ENCODE peak calls at places on chromosomes 7 and 10, in five cellular contexts. E, S, Z, G and D are unnamed samples.

GRCh38 chr10:50679149-50679548 is 55.4 kb upstream of the SGMS1 start:
- DNase-seq in E (no peak), S (no peak), Z (no peak), G (no peak), D (no peak)

GRCh38 chr10:69639291-69640195 is 9.5 kb downstream of the FAM241B start:
- DNase-seq in E (peak; percentile 43), S (peak; percentile 64), Z (peak; percentile 54), G (peak; percentile 54), D (peak; percentile 11)

GRCh38 chr7:49852619-49853462 is 79.4 kb downstream of the VWC2 start:
- DNase-seq in E (no peak), S (peak; percentile 47), Z (peak; percentile 32), G (no peak), D (no peak)

GRCh38 chr7:47314728-47315601 is 266.9 kb downstream of the TNS3 start:
- DNase-seq in E (no peak), S (peak; percentile 27), Z (no peak), G (no peak), D (no peak)

GRCh38 chr10:97454330-97455036 is 8.5 kb downstream of the ZDHHC16 start:
- DNase-seq in E (no peak), S (peak; percentile 29), Z (no peak), G (no peak), D (no peak)

GRCh38 chr10:77673086-77673485 is 35.5 kb upstream of the KCNMA1 start:
- DNase-seq in E (no peak), S (peak; percentile 87), Z (no peak), G (no peak), D (no peak)

GRCh38 chr7:143408686-143409551 is at the start of gene EPHA1:
- DNase-seq in E (peak; percentile 56), S (no peak), Z (peak; percentile 45), G (peak; percentile 44), D (no peak)

GRCh38 chr7:117839507-117839906 is 33.7 kb downstream of the CTTNBP2 start:
- DNase-seq in E (no peak), S (no peak), Z (no peak), G (no peak), D (no peak)